ENCODE peak calls at places on chromosomes 12 and 14, in five cellular contexts. L is IMR-90, U is trophoblast cell, Q is mesenchymal stem cell, H is H1. J is an unnamed sample.

GRCh38 chr12:6476496-6476895 is 6.0 kb upstream of the VAMP1 start:
- DNase-seq in L (peak), U (peak), Q (peak), H (no peak), J (no peak)

GRCh38 chr12:57793920-57794319 is 11.3 kb downstream of the TSFM start:
- DNase-seq in L (peak), U (peak), Q (peak), H (no peak), J (no peak)

GRCh38 chr12:47165934-47166333 is 86.2 kb upstream of the AMIGO2 start:
- DNase-seq in L (no peak), U (no peak), Q (no peak), H (no peak), J (no peak)

GRCh38 chr14:97580923-97581495 is 783.8 kb downstream of the VRK1 start:
- DNase-seq in L (no peak), U (no peak), Q (no peak), H (peak), J (peak)

GRCh38 chr12:8697120-8697475 is 693 bp upstream of the RIMKLB start:
- DNase-seq in L (peak), U (peak), Q (peak), H (no peak), J (peak)

GRCh38 chr12:122206111-122206881 is 2.8 kb downstream of the B3GNT4 start:
- DNase-seq in L (no peak), U (no peak), Q (no peak), H (no peak), J (no peak)

GRCh38 chr12:32253154-32253795 is 146.1 kb upstream of the FGD4 start:
- DNase-seq in L (peak), U (no peak), Q (no peak), H (no peak), J (no peak)

GRCh38 chr12:49720214-49720613 is 13.0 kb upstream of the FMNL3 start:
- DNase-seq in L (no peak), U (no peak), Q (no peak), H (no peak), J (no peak)

GRCh38 chr14:22388669-22389625 is 200.1 kb downstream of the DAD1 start:
- DNase-seq in L (peak), U (no peak), Q (peak), H (no peak), J (no peak)

GRCh38 chr12:113322353-113322752 is 12.6 kb downstream of the SLC8B1 start:
- DNase-seq in L (peak), U (peak), Q (peak), H (no peak), J (no peak)

GRCh38 chr12:132114667-132115066 is 29.5 kb downstream of the DDX51 start:
- DNase-seq in L (no peak), U (no peak), Q (no peak), H (peak), J (no peak)

GRCh38 chr14:101507306-101508150 is 53.8 kb upstream of the DIO3 start:
- DNase-seq in L (no peak), U (no peak), Q (no peak), H (no peak), J (peak)

GRCh38 chr12:131132118-131132892 is 178.6 kb downstream of the ADGRD1 start:
- DNase-seq in L (peak), U (peak), Q (peak), H (peak), J (peak)

GRCh38 chr12:15427913-15428312 is 105.6 kb downstream of the PTPRO start:
- DNase-seq in L (no peak), U (no peak), Q (no peak), H (no peak), J (no peak)

GRCh38 chr12:116443706-116444589 is 115.2 kb upstream of the MAP1LC3B2 start:
- DNase-seq in L (no peak), U (no peak), Q (no peak), H (no peak), J (no peak)

GRCh38 chr12:1591543-1591942 is 2.8 kb downstream of the FBXL14 start:
- DNase-seq in L (peak), U (no peak), Q (peak), H (no peak), J (no peak)

GRCh38 chr12:90086281-90086680 is 377.6 kb upstream of the ATP2B1 start:
- DNase-seq in L (peak), U (peak), Q (peak), H (no peak), J (no peak)

GRCh38 chr12:46386360-46386867 is 13.8 kb upstream of the SLC38A2 start:
- DNase-seq in L (peak), U (peak), Q (peak), H (no peak), J (no peak)

GRCh38 chr14:67514650-67515385 is 18.3 kb upstream of the PLEKHH1 start:
- DNase-seq in L (peak), U (no peak), Q (peak), H (peak), J (peak)

GRCh38 chr12:80419660-80420059 is 24.4 kb upstream of the PTPRQ start:
- DNase-seq in L (peak), U (no peak), Q (no peak), H (no peak), J (no peak)

DNA sequence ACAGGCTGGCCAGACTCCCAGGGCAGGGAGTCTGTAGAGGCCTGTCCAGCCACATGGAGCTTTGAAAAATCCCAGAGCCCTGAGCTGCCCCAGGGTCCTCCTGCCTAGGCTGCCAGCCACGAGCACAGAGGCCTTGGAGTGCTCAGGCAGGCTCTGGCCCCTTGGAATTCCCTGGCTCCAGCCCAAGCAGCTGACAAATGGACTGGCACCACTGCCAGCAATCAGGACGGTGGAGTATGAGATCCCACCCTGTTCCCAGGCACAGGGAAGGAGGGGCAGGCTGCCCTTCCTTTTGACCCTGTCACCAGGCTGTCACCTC is 26.3 kb downstream of the CMKLR1 start:
- DNase-seq in L (no peak), U (no peak), Q (no peak), H (no peak), J (no peak)
- H3K4ac ChIP-seq in L (no peak), U (no peak), Q (no peak), H (no peak), J (no peak)

DNA sequence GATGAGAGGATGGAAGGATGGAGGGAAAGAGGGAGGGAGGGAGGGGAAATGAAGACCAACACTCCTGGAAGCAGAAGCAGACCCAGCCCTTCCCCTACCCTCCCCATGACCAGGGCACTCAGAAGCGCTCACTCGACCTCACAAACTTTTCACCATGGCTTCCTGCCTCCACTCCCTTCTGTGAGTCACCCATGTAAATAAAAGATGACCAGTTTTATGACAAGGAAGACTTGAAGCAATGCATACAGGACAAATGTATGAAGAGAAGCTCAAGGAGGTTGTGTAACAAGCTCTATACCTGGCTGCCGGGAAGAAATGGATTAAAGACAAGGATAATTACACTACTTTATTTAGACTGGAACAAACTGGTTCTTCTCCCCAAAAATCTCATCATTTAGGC is 63.8 kb downstream of the CDC42BPB start:
- DNase-seq in L (peak), U (no peak), Q (peak), H (no peak), J (no peak)
- H3K4ac ChIP-seq in L (no peak), U (no peak), Q (no peak), H (no peak), J (no peak)

GRCh38 chr14:93744876-93745275 is 43.4 kb downstream of the PRIMA1 start:
- DNase-seq in L (no peak), U (no peak), Q (no peak), H (no peak), J (no peak)
- H3K4ac ChIP-seq in L (no peak), U (no peak), Q (no peak), H (no peak), J (no peak)

DNA sequence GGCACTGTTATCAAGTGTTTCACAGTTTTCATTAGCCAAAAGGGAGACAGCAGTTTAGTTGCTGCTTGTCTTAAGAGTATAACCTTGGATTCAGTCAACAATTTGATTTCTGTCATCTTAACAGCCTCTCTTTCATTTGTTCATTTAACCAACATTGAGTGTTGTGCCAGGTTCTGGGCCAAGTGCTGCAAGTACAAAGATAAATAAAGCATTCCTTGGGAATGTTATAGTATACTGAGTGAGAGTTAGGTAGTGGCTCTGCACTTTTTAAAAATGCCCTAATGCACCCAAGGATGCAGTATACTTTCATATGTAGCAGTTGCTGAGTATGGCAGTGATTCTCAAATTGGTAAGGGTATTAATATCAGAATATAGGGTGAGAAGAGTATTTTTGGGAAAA is 15.4 kb downstream of the APAF1 start:
- DNase-seq in L (no peak), U (no peak), Q (no peak), H (no peak), J (no peak)
- H3K4ac ChIP-seq in L (no peak), U (no peak), Q (no peak), H (no peak), J (no peak)

GRCh38 chr12:25960926-25961325 is 2.4 kb downstream of the RASSF8 start:
- DNase-seq in L (peak), U (no peak), Q (no peak), H (no peak), J (no peak)

GRCh38 chr12:25957898-25958253 is 606 bp upstream of the RASSF8 start:
- DNase-seq in L (peak), U (peak), Q (peak), H (no peak), J (no peak)

GRCh38 chr12:25960176-25960575 is 1.7 kb downstream of the RASSF8 start:
- DNase-seq in L (peak), U (no peak), Q (peak), H (no peak), J (no peak)

GRCh38 chr12:25959069-25959961 is 833 bp downstream of the RASSF8 start:
- DNase-seq in L (peak), U (peak), Q (peak), H (peak), J (peak)

GRCh38 chr12:25958254-25959068 is at the start of gene RASSF8:
- DNase-seq in L (peak), U (peak), Q (peak), H (peak), J (peak)
- H3K4ac ChIP-seq in L (peak), U (peak), Q (peak), H (no peak), J (no peak)

GRCh38 chr14:20630340-20631022 is 11.0 kb downstream of the OR6S1 start:
- DNase-seq in L (peak), U (peak), Q (no peak), H (peak), J (peak)

GRCh38 chr14:20631821-20632389 is 9.6 kb downstream of the OR6S1 start:
- DNase-seq in L (peak), U (peak), Q (peak), H (peak), J (peak)

GRCh38 chr14:20631023-20631820 is 10.3 kb downstream of the OR6S1 start:
- DNase-seq in L (peak), U (no peak), Q (peak), H (peak), J (peak)

GRCh38 chr14:20632448-20632830 is 9.1 kb downstream of the OR6S1 start:
- DNase-seq in L (no peak), U (no peak), Q (no peak), H (no peak), J (no peak)

DNA sequence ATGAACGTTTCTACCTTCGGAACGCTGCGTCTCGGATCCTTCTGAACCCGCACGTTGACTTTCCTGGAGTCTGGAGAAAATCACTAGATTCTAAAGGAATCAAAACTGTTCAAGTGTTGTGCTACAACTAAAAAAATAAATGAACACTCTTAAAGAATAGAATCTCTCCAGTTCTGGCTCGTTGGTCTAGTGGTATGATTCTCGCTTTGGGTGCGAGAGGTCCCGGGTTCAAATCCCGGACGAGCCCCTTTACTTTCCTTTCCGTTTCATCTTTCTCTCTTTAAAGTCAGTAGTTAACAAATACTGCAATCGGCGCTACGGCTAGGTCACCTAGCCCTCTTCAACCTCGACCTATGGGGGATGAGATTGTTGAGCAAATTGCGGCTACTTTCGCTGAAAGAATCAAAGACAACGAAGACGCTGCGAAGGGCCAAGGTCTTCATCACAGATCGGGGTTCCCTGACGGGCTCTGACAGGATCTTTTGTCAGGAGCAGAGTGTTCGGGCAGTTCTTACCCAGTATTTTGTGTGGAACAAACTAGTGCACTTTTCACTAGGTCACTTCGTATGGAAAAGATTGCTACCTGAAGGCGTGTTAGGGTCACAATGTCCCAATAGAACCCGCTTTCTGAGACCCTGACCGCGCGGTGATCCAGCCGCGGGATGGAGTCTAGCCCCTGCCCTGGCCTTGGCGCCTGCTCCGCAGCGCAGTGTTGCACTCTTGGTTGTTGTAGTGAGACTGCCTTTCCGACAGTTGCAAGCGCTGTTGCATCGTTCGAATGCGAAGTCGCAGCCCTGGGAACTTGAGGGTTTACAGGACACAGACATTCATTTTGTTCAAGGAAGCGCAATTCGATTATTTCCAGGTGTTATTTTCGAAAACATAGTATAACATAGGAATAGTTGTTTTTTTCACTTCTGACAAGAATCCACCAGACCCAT is 8.4 kb downstream of the OR6S1 start:
- DNase-seq in L (peak), U (peak), Q (peak), H (peak), J (peak)
- H3K4ac ChIP-seq in L (no peak), U (no peak), Q (no peak), H (no peak), J (no peak)